ENCODE peak calls at places on chromosomes 11 and 22, in nine cellular contexts. Q, J, Y, L, C, P, V, O and D are unnamed samples.

GRCh38 chr11:76918941-76919386 is 58.2 kb downstream of the ACER3 start:
- DNase-seq in Q (no peak), J (no peak), Y (peak), L (peak), C (no peak), P (peak), V (peak), O (peak), D (no peak)

GRCh38 chr11:1879941-1880720 is 11.6 kb downstream of the PRR33 start:
- DNase-seq in Q (no peak), J (peak), Y (no peak), L (no peak), C (peak), P (no peak), V (no peak), O (peak), D (peak)

GRCh38 chr11:105838668-105839403 is 183.2 kb downstream of the MSANTD4 start:
- DNase-seq in Q (no peak), J (no peak), Y (no peak), L (no peak), C (no peak), P (no peak), V (no peak), O (no peak), D (no peak)

GRCh38 chr22:32661296-32661695 is 140.2 kb upstream of the TIMP3 start:
- DNase-seq in Q (no peak), J (peak), Y (peak), L (no peak), C (peak), P (no peak), V (no peak), O (peak), D (peak)

GRCh38 chr22:39915295-39915726 is 14.4 kb downstream of the GRAP2 start:
- DNase-seq in Q (no peak), J (no peak), Y (no peak), L (no peak), C (no peak), P (no peak), V (no peak), O (no peak), D (no peak)

GRCh38 chr11:81071641-81072040 is 1630.8 kb upstream of the TENM4 start:
- DNase-seq in Q (no peak), J (no peak), Y (no peak), L (no peak), C (no peak), P (no peak), V (no peak), O (no peak), D (no peak)

GRCh38 chr11:17543574-17544180 is 539 bp downstream of the USH1C start:
- DNase-seq in Q (peak), J (no peak), Y (peak), L (no peak), C (peak), P (no peak), V (no peak), O (no peak), D (no peak)

GRCh38 chr11:33179431-33179830 is 18.2 kb upstream of the CSTF3 start:
- DNase-seq in Q (no peak), J (no peak), Y (no peak), L (no peak), C (no peak), P (no peak), V (no peak), O (no peak), D (no peak)

GRCh38 chr11:66580803-66581202 is 12.1 kb downstream of the CCDC87 start:
- DNase-seq in Q (no peak), J (no peak), Y (no peak), L (no peak), C (no peak), P (no peak), V (no peak), O (no peak), D (no peak)

GRCh38 chr22:27602390-27602789 is 199.2 kb downstream of the MN1 start:
- DNase-seq in Q (no peak), J (no peak), Y (no peak), L (peak), C (no peak), P (no peak), V (no peak), O (peak), D (no peak)

GRCh38 chr11:70592641-70593165 is 194.4 kb downstream of the CTTN start:
- DNase-seq in Q (no peak), J (no peak), Y (no peak), L (no peak), C (no peak), P (no peak), V (no peak), O (no peak), D (no peak)

GRCh38 chr11:131609317-131609716 is 238.9 kb downstream of the NTM start:
- DNase-seq in Q (no peak), J (no peak), Y (no peak), L (no peak), C (no peak), P (no peak), V (no peak), O (peak), D (no peak)

GRCh38 chr22:36036167-36036624 is 7.6 kb upstream of the RBFOX2 start:
- DNase-seq in Q (no peak), J (no peak), Y (no peak), L (no peak), C (no peak), P (no peak), V (no peak), O (no peak), D (no peak)

GRCh38 chr22:32589007-32589406 is 114.4 kb downstream of the FBXO7 start:
- DNase-seq in Q (no peak), J (no peak), Y (no peak), L (no peak), C (no peak), P (no peak), V (no peak), O (no peak), D (no peak)

GRCh38 chr22:19876314-19876940 is 21.8 kb upstream of the GNB1L start:
- DNase-seq in Q (peak), J (no peak), Y (no peak), L (no peak), C (peak), P (no peak), V (no peak), O (no peak), D (peak)

GRCh38 chr11:4626207-4627105 is 10.8 kb upstream of the OR51D1 start:
- DNase-seq in Q (peak), J (no peak), Y (peak), L (peak), C (no peak), P (peak), V (peak), O (no peak), D (no peak)

GRCh38 chr11:130580372-130580771 is 131.9 kb downstream of the ADAMTS15 start:
- DNase-seq in Q (no peak), J (no peak), Y (no peak), L (no peak), C (peak), P (peak), V (peak), O (peak), D (peak)

GRCh38 chr11:20131744-20132666 is 28.3 kb downstream of the DBX1 start:
- DNase-seq in Q (peak), J (peak), Y (peak), L (peak), C (peak), P (peak), V (peak), O (peak), D (peak)

GRCh38 chr11:99015634-99016454 is 4.9 kb upstream of the CNTN5 start:
- DNase-seq in Q (no peak), J (no peak), Y (no peak), L (peak), C (no peak), P (peak), V (peak), O (peak), D (no peak)

GRCh38 chr11:70570693-70571395 is 172.5 kb downstream of the CTTN start:
- DNase-seq in Q (no peak), J (no peak), Y (no peak), L (no peak), C (no peak), P (no peak), V (no peak), O (no peak), D (no peak)

GRCh38 chr11:7977251-7977917 is 9.8 kb upstream of the EIF3F start:
- DNase-seq in Q (no peak), J (no peak), Y (no peak), L (no peak), C (no peak), P (no peak), V (no peak), O (peak), D (no peak)

GRCh38 chr22:44191036-44191454 is 10.3 kb downstream of the PARVG start:
- DNase-seq in Q (no peak), J (no peak), Y (no peak), L (no peak), C (no peak), P (no peak), V (no peak), O (peak), D (no peak)

GRCh38 chr22:36764641-36765040 is 11.3 kb downstream of the IFT27 start:
- DNase-seq in Q (no peak), J (no peak), Y (no peak), L (no peak), C (no peak), P (no peak), V (no peak), O (no peak), D (no peak)

GRCh38 chr11:22711212-22711770 is 44.9 kb downstream of the GAS2 start:
- DNase-seq in Q (no peak), J (no peak), Y (no peak), L (no peak), C (no peak), P (no peak), V (peak), O (no peak), D (no peak)

GRCh38 chr11:35272391-35272821 is 133.4 kb downstream of the CD44 start:
- DNase-seq in Q (no peak), J (no peak), Y (peak), L (no peak), C (no peak), P (no peak), V (no peak), O (no peak), D (no peak)

GRCh38 chr22:36783743-36784142 is 7.8 kb upstream of the IFT27 start:
- DNase-seq in Q (no peak), J (no peak), Y (no peak), L (no peak), C (no peak), P (no peak), V (no peak), O (no peak), D (no peak)

GRCh38 chr11:47393163-47394049 is 15.0 kb upstream of the SLC39A13 start:
- DNase-seq in Q (no peak), J (peak), Y (no peak), L (no peak), C (peak), P (peak), V (no peak), O (peak), D (peak)

GRCh38 chr11:106426696-106427095 is 349.2 kb downstream of the AASDHPPT start:
- DNase-seq in Q (no peak), J (no peak), Y (no peak), L (no peak), C (no peak), P (no peak), V (no peak), O (no peak), D (no peak)

GRCh38 chr11:120334894-120335462 is 1.2 kb upstream of the ARHGEF12 start:
- DNase-seq in Q (peak), J (no peak), Y (peak), L (peak), C (no peak), P (peak), V (peak), O (peak), D (no peak)

GRCh38 chr11:119907122-119907933 is 178.3 kb upstream of the NECTIN1 start:
- DNase-seq in Q (peak), J (no peak), Y (peak), L (no peak), C (no peak), P (no peak), V (peak), O (no peak), D (no peak)

GRCh38 chr11:113728814-113729213 is 22.7 kb upstream of the TMPRSS5 start:
- DNase-seq in Q (no peak), J (no peak), Y (no peak), L (no peak), C (no peak), P (no peak), V (no peak), O (no peak), D (no peak)

GRCh38 chr22:30205281-30206115 is 41.1 kb downstream of the LIF start:
- DNase-seq in Q (no peak), J (peak), Y (no peak), L (no peak), C (peak), P (no peak), V (peak), O (peak), D (peak)

GRCh38 chr11:72430743-72431570 is 3.4 kb downstream of the CLPB start:
- DNase-seq in Q (no peak), J (no peak), Y (no peak), L (peak), C (peak), P (peak), V (peak), O (peak), D (peak)

GRCh38 chr11:64331569-64332371 is 8.2 kb upstream of the CCDC88B start:
- DNase-seq in Q (peak), J (peak), Y (peak), L (peak), C (peak), P (no peak), V (peak), O (peak), D (peak)

GRCh38 chr11:60657880-60658279 is 41.5 kb upstream of the MS4A8 start:
- DNase-seq in Q (no peak), J (no peak), Y (peak), L (no peak), C (no peak), P (peak), V (peak), O (no peak), D (no peak)

GRCh38 chr11:118610773-118611432 is 3.5 kb downstream of the PHLDB1 start:
- DNase-seq in Q (peak), J (peak), Y (peak), L (peak), C (peak), P (peak), V (peak), O (peak), D (peak)

GRCh38 chr22:23478175-23478574 is 101.9 kb downstream of the IGLL1 start:
- DNase-seq in Q (no peak), J (no peak), Y (no peak), L (no peak), C (no peak), P (no peak), V (no peak), O (no peak), D (no peak)

GRCh38 chr22:46053563-46054090 is 76.7 kb upstream of the WNT7B start:
- DNase-seq in Q (peak), J (peak), Y (peak), L (peak), C (peak), P (no peak), V (peak), O (peak), D (peak)